ENCODE peak calls at places on chromosomes 12 and 14, in five cellular contexts. Z is nephron progenitor cell; P is ACHN; W is left colon; V is stimulated activated CD4-positive, alpha-beta T cell treated with anti-CD3 and anti-CD28 coated beads, Interleukin-15, amount 100 ng/mL, for 24 hours. U is an unnamed sample.

GRCh38 chr12:51887476-51888315 is at the start of gene ANKRD33:
- DNase-seq in W (no peak), V (no peak), Z (peak), P (no peak), U (no peak)

GRCh38 chr14:41785696-41786095 is 179.0 kb downstream of the LRFN5 start:
- DNase-seq in V (no peak), P (peak), Z (no peak), W (no peak), U (no peak)

GRCh38 chr12:98653866-98654493 is 8.9 kb downstream of the APAF1 start:
- DNase-seq in P (peak), V (no peak), W (no peak), Z (no peak), U (no peak)

GRCh38 chr12:119788783-119789182 is 88.3 kb downstream of the CIT start:
- DNase-seq in P (no peak), W (no peak), V (no peak), Z (no peak), U (no peak)

GRCh38 chr12:65728913-65729793 is 95.1 kb upstream of the HMGA2 start:
- DNase-seq in V (peak), Z (peak), W (no peak), P (no peak), U (no peak)

GRCh38 chr12:81295286-81295685 is 217.4 kb downstream of the ACSS3 start:
- DNase-seq in Z (no peak), P (no peak), V (no peak), W (no peak), U (no peak)

GRCh38 chr12:5073838-5074237 is 30.2 kb downstream of the KCNA5 start:
- DNase-seq in W (no peak), V (peak), Z (peak), P (no peak), U (no peak)

GRCh38 chr12:71948390-71948789 is 9.7 kb downstream of the TPH2 start:
- DNase-seq in W (no peak), V (no peak), Z (no peak), P (no peak), U (no peak)

GRCh38 chr12:123928274-123928865 is 44.3 kb downstream of the CCDC92 start:
- DNase-seq in P (no peak), Z (no peak), V (no peak), W (no peak), U (no peak)

GRCh38 chr12:49979791-49980190 is 7.0 kb downstream of the AQP6 start:
- DNase-seq in V (no peak), W (no peak), P (no peak), Z (no peak), U (no peak)

GRCh38 chr12:113137861-113138783 is 2.6 kb upstream of the RASAL1 start:
- DNase-seq in W (peak), Z (no peak), P (peak), V (no peak), U (no peak)

GRCh38 chr14:32006267-32007110 is 70.6 kb upstream of the ARHGAP5 start:
- DNase-seq in V (no peak), Z (no peak), P (peak), W (no peak), U (no peak)

GRCh38 chr14:24307575-24308341 is at the start of gene CIDEB:
- DNase-seq in Z (peak), P (peak), V (peak), W (peak), U (no peak)

GRCh38 chr12:123952037-123952436 is 20.6 kb downstream of the CCDC92 start:
- DNase-seq in P (no peak), W (no peak), Z (no peak), V (no peak), U (peak)

GRCh38 chr12:11978985-11979384 is 91.8 kb upstream of the BCL2L14 start:
- DNase-seq in P (no peak), Z (no peak), V (no peak), W (no peak), U (no peak)

GRCh38 chr12:39122562-39123204 is 217.3 kb upstream of the CPNE8 start:
- DNase-seq in Z (peak), V (no peak), W (no peak), P (no peak), U (no peak)

GRCh38 chr12:8697120-8697475 is 693 bp upstream of the RIMKLB start:
- DNase-seq in W (no peak), V (no peak), P (peak), Z (no peak), U (no peak)

GRCh38 chr14:80364274-80364673 is 153.0 kb upstream of the DIO2 start:
- DNase-seq in Z (no peak), P (peak), W (no peak), V (no peak), U (no peak)

GRCh38 chr14:73752297-73752992 is 38.3 kb upstream of the PNMA1 start:
- DNase-seq in Z (no peak), W (peak), P (no peak), V (no peak), U (no peak)

GRCh38 chr14:100677925-100678765 is 48.5 kb upstream of the DLK1 start:
- DNase-seq in W (peak), V (no peak), P (no peak), Z (no peak), U (no peak)

GRCh38 chr14:45253754-45254300 is 825 bp upstream of the MIS18BP1 start:
- DNase-seq in P (no peak), V (peak), Z (no peak), W (peak), U (no peak)

GRCh38 chr14:106841701-106842100 is 1315.3 kb downstream of the TMEM121 start:
- DNase-seq in Z (no peak), V (no peak), P (no peak), W (no peak), U (no peak)

GRCh38 chr12:93982847-93983315 is 165.5 kb upstream of the PLXNC1 start:
- DNase-seq in Z (no peak), W (no peak), V (peak), P (no peak), U (no peak)

GRCh38 chr12:26434299-26434915 is 239.0 kb downstream of the SSPN start:
- DNase-seq in W (no peak), V (peak), P (peak), Z (peak), U (no peak)

GRCh38 chr14:60878121-60878520 is 102.8 kb downstream of the TRMT5 start:
- DNase-seq in P (no peak), W (no peak), Z (no peak), V (no peak), U (no peak)